ENCODE peak calls at places on chromosomes 3 and 15, in five cellular contexts. D, Z, U, L and S are unnamed samples.

GRCh38 chr3:12395349-12396012 is 88.8 kb upstream of the TSEN2 start:
- ATAC-seq in D (peak; percentile 29), U (peak; percentile 95), Z (no peak), L (peak; percentile 98), S (peak; percentile 94)

GRCh38 chr3:30263238-30263920 is 343.0 kb upstream of the TGFBR2 start:
- ATAC-seq in L (no peak), D (no peak), Z (no peak), U (peak; percentile 77), S (peak; percentile 84)

GRCh38 chr3:168213920-168214319 is 118.2 kb upstream of the GOLIM4 start:
- ATAC-seq in L (peak; percentile 37), D (no peak), Z (no peak), U (no peak), S (no peak)

GRCh38 chr15:43446344-43446743 is 46.6 kb downstream of the TP53BP1 start:
- ATAC-seq in U (no peak), L (no peak), Z (no peak), D (no peak), S (no peak)

GRCh38 chr3:37945407-37945802 is 45.2 kb upstream of the VILL start:
- ATAC-seq in U (no peak), Z (no peak), L (no peak), D (no peak), S (no peak)

GRCh38 chr3:72577190-72577589 is 271.1 kb downstream of the SHQ1 start:
- ATAC-seq in L (no peak), U (no peak), D (no peak), Z (no peak), S (no peak)

GRCh38 chr15:31263751-31264533 is 62.7 kb upstream of the KLF13 start:
- ATAC-seq in U (peak; percentile 51), Z (peak; percentile 50), L (peak; percentile 61), D (peak; percentile 82), S (peak; percentile 63)

GRCh38 chr15:40137907-40138570 is 22.8 kb upstream of the BUB1B start:
- ATAC-seq in L (no peak), D (no peak), Z (no peak), U (no peak), S (no peak)

GRCh38 chr3:197736010-197736490 is 654 bp downstream of the RUBCN start:
- ATAC-seq in U (peak; percentile 29), Z (no peak), L (peak; percentile 13), D (peak; percentile 37), S (peak; percentile 62)

GRCh38 chr15:51312754-51313390 is 25.5 kb downstream of the CYP19A1 start:
- ATAC-seq in D (no peak), U (no peak), L (peak; percentile 35), Z (no peak), S (no peak)

GRCh38 chr15:98347001-98347400 is 301.3 kb upstream of the IGF1R start:
- ATAC-seq in Z (no peak), U (no peak), L (no peak), D (no peak), S (no peak)

GRCh38 chr15:80174017-80174746 is 21.4 kb downstream of the FAH start:
- ATAC-seq in D (no peak), Z (no peak), U (no peak), L (no peak), S (no peak)

GRCh38 chr3:126216416-126216815 is 36.0 kb upstream of the ALDH1L1 start:
- ATAC-seq in U (no peak), Z (no peak), D (no peak), L (no peak), S (no peak)

GRCh38 chr3:47581422-47581821 is 2.8 kb upstream of the CSPG5 start:
- ATAC-seq in Z (no peak), L (no peak), U (no peak), D (no peak), S (no peak)

GRCh38 chr15:67177750-67178149 is 76.7 kb downstream of the AAGAB start:
- ATAC-seq in U (no peak), D (no peak), L (no peak), Z (no peak), S (no peak)

GRCh38 chr3:9947025-9947995 is 4.9 kb downstream of the PRRT3 start:
- ATAC-seq in U (no peak), Z (no peak), L (no peak), D (peak; percentile 90), S (no peak)

GRCh38 chr3:171966533-171967136 is 72.7 kb upstream of the FNDC3B start:
- ATAC-seq in D (peak; percentile 28), Z (no peak), U (no peak), L (no peak), S (no peak)

GRCh38 chr3:188055388-188055787 is 98.6 kb upstream of the LPP start:
- ATAC-seq in D (no peak), L (no peak), Z (no peak), U (no peak), S (no peak)

GRCh38 chr3:172288625-172289024 is 159.6 kb downstream of the GHSR start:
- ATAC-seq in U (no peak), Z (no peak), D (peak; percentile 8), L (no peak), S (no peak)

GRCh38 chr15:66494262-66494661 is 3.3 kb downstream of the SNAPC5 start:
- ATAC-seq in D (no peak), L (no peak), Z (no peak), U (no peak), S (no peak)

GRCh38 chr3:189981668-189982067 is 139.0 kb downstream of the P3H2 start:
- ATAC-seq in L (no peak), D (peak; percentile 34), U (no peak), Z (no peak), S (no peak)

GRCh38 chr3:39224288-39224687 is 31.9 kb upstream of the XIRP1 start:
- ATAC-seq in Z (no peak), U (no peak), L (no peak), D (no peak), S (no peak)

GRCh38 chr15:75235760-75236729 is 22.1 kb upstream of the GOLGA6C start:
- ATAC-seq in L (no peak), D (no peak), U (no peak), Z (no peak), S (no peak)

GRCh38 chr3:195760345-195760983 is 39.7 kb downstream of the MUC20 start:
- ATAC-seq in U (no peak), L (no peak), Z (no peak), D (no peak), S (peak; percentile 46)

GRCh38 chr3:173465898-173466678 is 68.5 kb downstream of the NLGN1 start:
- ATAC-seq in Z (no peak), L (no peak), U (no peak), D (no peak), S (no peak)

GRCh38 chr3:54432975-54433374 is 310.6 kb downstream of the CACNA2D3 start:
- ATAC-seq in D (no peak), L (no peak), Z (no peak), U (no peak), S (no peak)

GRCh38 chr3:16118396-16118795 is 56.1 kb upstream of the GALNT15 start:
- ATAC-seq in Z (no peak), L (no peak), D (no peak), U (no peak), S (no peak)

GRCh38 chr3:55659701-55660100 is 172.6 kb upstream of the WNT5A start:
- ATAC-seq in L (no peak), D (no peak), U (no peak), Z (no peak), S (no peak)